ENCODE peak calls at places on chromosomes 16 and 17, in six cellular contexts. P is thoracic aorta, R is NB4, X is A549, G is AG09309, Z is endothelial cell. B is an unnamed sample.

GRCh38 chr17:64491995-64492394 is 4.9 kb downstream of the POLG2 start:
- DNase-seq in P (no peak), R (no peak), X (no peak), G (no peak), Z (no peak), B (no peak)

GRCh38 chr16:67191995-67192681 is at the start of gene E2F4:
- DNase-seq in P (peak), R (peak), X (peak), G (peak), Z (peak), B (peak)

GRCh38 chr16:11966173-11966572 is 1.2 kb downstream of the TNFRSF17 start:
- DNase-seq in P (no peak), R (no peak), X (no peak), G (no peak), Z (no peak), B (no peak)

GRCh38 chr16:57828272-57829161 is 26.2 kb upstream of the KIFC3 start:
- DNase-seq in P (no peak), R (no peak), X (no peak), G (no peak), Z (no peak), B (no peak)

GRCh38 chr16:19231881-19232280 is 53.6 kb upstream of the CLEC19A start:
- DNase-seq in P (no peak), R (no peak), X (no peak), G (no peak), Z (no peak), B (no peak)

GRCh38 chr17:4777969-4778760 is 6.5 kb downstream of the TM4SF5 start:
- DNase-seq in P (no peak), R (no peak), X (no peak), G (no peak), Z (no peak), B (no peak)

GRCh38 chr16:81901483-81901882 is 109.8 kb downstream of the SDR42E1 start:
- DNase-seq in P (no peak), R (no peak), X (no peak), G (no peak), Z (no peak), B (no peak)

GRCh38 chr16:56664506-56664905 is 3.4 kb downstream of the MT1G start:
- DNase-seq in P (no peak), R (no peak), X (no peak), G (no peak), Z (no peak), B (no peak)

GRCh38 chr17:33381201-33381600 is 88.1 kb upstream of the ASIC2 start:
- DNase-seq in P (no peak), R (no peak), X (no peak), G (no peak), Z (peak), B (no peak)

GRCh38 chr17:80217703-80218362 is 2.3 kb downstream of the SGSH start:
- DNase-seq in P (no peak), R (no peak), X (no peak), G (no peak), Z (no peak), B (no peak)

GRCh38 chr16:66894948-66895696 is 14.8 kb downstream of the PDP2 start:
- DNase-seq in P (no peak), R (peak), X (peak), G (no peak), Z (peak), B (peak)

GRCh38 chr17:75475144-75475835 is 18.9 kb downstream of the TMEM94 start:
- DNase-seq in P (no peak), R (no peak), X (no peak), G (no peak), Z (no peak), B (no peak)

GRCh38 chr17:9306086-9306485 is 269.5 kb downstream of the STX8 start:
- DNase-seq in P (no peak), R (no peak), X (no peak), G (no peak), Z (no peak), B (no peak)

GRCh38 chr16:17160285-17160854 is 310.4 kb downstream of the XYLT1 start:
- DNase-seq in P (no peak), R (no peak), X (no peak), G (no peak), Z (no peak), B (no peak)

GRCh38 chr17:74453665-74454196 is 12.7 kb upstream of the CD300A start:
- DNase-seq in P (no peak), R (no peak), X (peak), G (no peak), Z (peak), B (no peak)

GRCh38 chr17:64739316-64740058 is 77.4 kb upstream of the SMURF2 start:
- DNase-seq in P (no peak), R (no peak), X (no peak), G (no peak), Z (peak), B (no peak)

GRCh38 chr16:29029168-29029994 is 44.5 kb downstream of the LAT start:
- DNase-seq in P (peak), R (peak), X (peak), G (peak), Z (no peak), B (no peak)

GRCh38 chr17:73343168-73343634 is 31.4 kb upstream of the CDC42EP4 start:
- DNase-seq in P (no peak), R (no peak), X (no peak), G (no peak), Z (no peak), B (no peak)

GRCh38 chr16:86500708-86501510 is 9.4 kb upstream of the FOXF1 start:
- DNase-seq in P (no peak), R (no peak), X (no peak), G (no peak), Z (no peak), B (no peak)

GRCh38 chr16:49492090-49492801 is 118.6 kb downstream of the C16orf78 start:
- DNase-seq in P (no peak), R (peak), X (peak), G (no peak), Z (peak), B (peak)

GRCh38 chr16:53053967-53054669 is 673 bp upstream of the CHD9 start:
- DNase-seq in P (no peak), R (peak), X (no peak), G (no peak), Z (no peak), B (no peak)

GRCh38 chr17:36507266-36507665 is 20.8 kb downstream of the ZNHIT3 start:
- DNase-seq in P (no peak), R (no peak), X (no peak), G (no peak), Z (no peak), B (no peak)

GRCh38 chr17:5237541-5238016 is 2.9 kb upstream of the SCIMP start:
- DNase-seq in P (no peak), R (peak), X (peak), G (peak), Z (peak), B (peak)

GRCh38 chr16:46895399-46896313 is 11.5 kb downstream of the GPT2 start:
- DNase-seq in P (no peak), R (no peak), X (no peak), G (no peak), Z (no peak), B (no peak)

GRCh38 chr17:74531231-74531761 is at the start of gene CD300LB:
- DNase-seq in P (no peak), R (peak), X (no peak), G (no peak), Z (peak), B (no peak)

GRCh38 chr16:86949630-86950029 is 367.6 kb downstream of the C16orf95 start:
- DNase-seq in P (no peak), R (no peak), X (no peak), G (no peak), Z (no peak), B (no peak)

GRCh38 chr17:77451271-77451893 is 310.6 kb downstream of the SEC14L1 start:
- DNase-seq in P (no peak), R (peak), X (no peak), G (no peak), Z (peak), B (peak)

DNA sequence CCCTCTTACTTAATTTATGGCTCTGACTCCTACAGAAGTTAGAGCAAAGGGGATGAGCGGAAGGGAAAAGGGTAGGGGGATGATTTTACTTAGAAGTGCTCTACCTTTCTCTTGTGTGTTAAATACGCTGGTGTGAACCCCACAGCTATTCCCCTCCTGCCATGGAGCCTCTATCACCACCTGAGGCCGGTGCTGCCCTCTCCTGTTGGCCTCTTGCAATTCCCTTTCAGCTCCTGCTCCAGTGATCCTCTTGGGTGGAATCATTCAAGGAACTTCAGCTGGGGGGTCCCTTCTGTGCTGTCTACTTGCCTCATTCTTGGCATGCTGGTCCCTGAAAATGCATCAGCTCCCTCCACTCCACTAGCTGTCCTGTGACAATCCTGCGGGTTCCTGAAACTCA is 41.8 kb upstream of the CDH8 start:
- DNase-seq in P (no peak), R (peak), X (no peak), G (no peak), Z (peak), B (no peak)
- TF ChIP-seq CTCF in P (no peak), R (peak), X (no peak), G (peak), Z (peak), B (no peak)

GRCh38 chr17:31517524-31517923 is 126.0 kb downstream of the RAB11FIP4 start:
- DNase-seq in P (no peak), R (peak), X (no peak), G (no peak), Z (peak), B (no peak)
- TF ChIP-seq CTCF in P (no peak), R (peak), X (peak), G (peak), Z (no peak), B (no peak)

DNA sequence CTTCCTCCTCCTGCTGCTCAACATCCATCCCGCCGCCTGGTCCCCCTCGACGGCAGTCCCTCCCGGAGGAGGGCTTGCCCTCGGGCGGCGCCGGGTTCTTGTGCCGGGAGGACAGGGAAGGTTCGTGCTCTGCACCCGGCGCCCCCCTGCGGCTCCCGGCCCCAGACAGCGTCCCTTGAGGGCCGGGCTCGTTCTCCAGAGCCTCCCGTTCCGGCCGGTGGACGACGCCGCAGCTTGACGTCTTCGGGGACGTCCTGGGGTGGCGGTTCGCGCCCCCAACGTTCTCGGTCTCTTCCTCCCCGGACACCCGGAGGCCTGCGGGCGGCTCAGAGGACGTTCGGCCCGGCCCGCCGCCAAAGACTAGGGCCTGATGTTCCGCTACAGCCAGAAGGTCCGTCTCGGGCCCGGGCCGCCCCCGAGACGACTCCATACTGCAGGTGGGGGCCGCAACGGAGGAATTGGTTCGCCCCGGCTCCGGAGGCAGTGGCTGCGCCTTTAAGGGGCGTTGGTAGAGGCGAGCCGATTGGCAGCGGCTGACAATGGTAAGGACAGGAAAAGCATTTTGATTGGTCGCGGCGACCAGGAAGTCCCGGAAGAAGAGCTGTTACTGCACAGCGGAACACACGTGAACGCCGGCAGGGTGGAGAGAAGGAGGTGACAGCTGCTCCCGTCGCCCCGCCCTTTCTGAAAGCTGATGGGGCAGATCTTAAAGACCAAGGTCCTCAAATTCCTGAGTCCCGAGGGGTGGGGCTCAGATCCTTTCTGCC is at the start of gene BORCS6:
- DNase-seq in P (peak), R (peak), X (peak), G (peak), Z (peak), B (peak)
- TF ChIP-seq CTCF in P (no peak), R (no peak), X (peak), G (no peak), Z (no peak), B (no peak)

DNA sequence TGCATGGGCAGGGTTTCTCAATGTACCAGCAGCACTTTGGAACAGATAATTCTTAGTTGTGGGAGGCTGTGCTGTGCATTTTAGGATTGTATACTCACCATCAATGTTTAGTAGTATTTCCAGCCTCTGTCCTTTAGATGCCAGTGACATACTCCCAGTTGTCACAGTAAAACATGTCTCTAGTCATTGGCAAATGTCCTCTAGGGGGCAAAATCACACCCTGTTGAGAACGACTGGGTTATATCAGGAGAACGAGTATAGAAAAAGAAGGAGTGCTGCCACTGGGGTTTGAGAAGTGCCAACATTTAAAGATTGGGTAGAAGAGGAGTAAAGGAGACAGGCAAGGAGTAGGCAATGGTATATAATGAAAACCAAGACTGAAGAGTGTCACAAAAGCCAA is 37.9 kb upstream of the SMIM36 start:
- DNase-seq in P (no peak), R (peak), X (no peak), G (no peak), Z (no peak), B (no peak)
- TF ChIP-seq CTCF in P (no peak), R (no peak), X (peak), G (peak), Z (peak), B (no peak)

B was measured in natural killer cell.